ENCODE peak calls at places on chromosome 13, in six cellular contexts. One of them, this sample, is unnamed.

GRCh38 chr13:30697177-30697953 is 38.0 kb upstream of the ALOX5AP start:
- ATAC-seq in activated naive CD8-positive, alpha-beta T cell treated with anti-CD3 and anti-CD28 coated beads, Interleukin-2, amount 50 U/mL, for 24 hours: no peak
- ATAC-seq in heart left ventricle: peak; percentile 50
- ATAC-seq in lower lobe of right lung: peak; percentile 63
- ATAC-seq in activated CD8-positive, alpha-beta T cell treated with anti-CD3 and anti-CD28 coated beads for 36 hours: no peak
- ATAC-seq in left lung: peak; percentile 74
- ATAC-seq in this sample: no peak

GRCh38 chr13:42137856-42138537 is 89.5 kb downstream of the DGKH start:
- ATAC-seq in activated CD8-positive, alpha-beta T cell treated with anti-CD3 and anti-CD28 coated beads for 36 hours: no peak
- ATAC-seq in lower lobe of right lung: no peak
- ATAC-seq in left lung: no peak
- ATAC-seq in heart left ventricle: no peak
- ATAC-seq in activated naive CD8-positive, alpha-beta T cell treated with anti-CD3 and anti-CD28 coated beads, Interleukin-2, amount 50 U/mL, for 24 hours: peak; percentile 44
- ATAC-seq in this sample: peak; percentile 67

GRCh38 chr13:71864094-71864980 is 2.7 kb downstream of the DACH1 start:
- ATAC-seq in activated CD8-positive, alpha-beta T cell treated with anti-CD3 and anti-CD28 coated beads for 36 hours: peak; percentile 53
- ATAC-seq in lower lobe of right lung: peak; percentile 64
- ATAC-seq in heart left ventricle: peak; percentile 77
- ATAC-seq in activated naive CD8-positive, alpha-beta T cell treated with anti-CD3 and anti-CD28 coated beads, Interleukin-2, amount 50 U/mL, for 24 hours: no peak
- ATAC-seq in left lung: peak; percentile 65
- ATAC-seq in this sample: no peak

GRCh38 chr13:112969692-112970338 is 801 bp downstream of the MCF2L start:
- ATAC-seq in lower lobe of right lung: peak; percentile 3
- ATAC-seq in activated CD8-positive, alpha-beta T cell treated with anti-CD3 and anti-CD28 coated beads for 36 hours: no peak
- ATAC-seq in heart left ventricle: no peak
- ATAC-seq in activated naive CD8-positive, alpha-beta T cell treated with anti-CD3 and anti-CD28 coated beads, Interleukin-2, amount 50 U/mL, for 24 hours: no peak
- ATAC-seq in left lung: peak; percentile 5
- ATAC-seq in this sample: no peak

GRCh38 chr13:101258509-101258908 is 157.8 kb downstream of the NALCN start:
- ATAC-seq in lower lobe of right lung: no peak
- ATAC-seq in left lung: no peak
- ATAC-seq in heart left ventricle: no peak
- ATAC-seq in activated naive CD8-positive, alpha-beta T cell treated with anti-CD3 and anti-CD28 coated beads, Interleukin-2, amount 50 U/mL, for 24 hours: peak; percentile 9
- ATAC-seq in activated CD8-positive, alpha-beta T cell treated with anti-CD3 and anti-CD28 coated beads for 36 hours: no peak
- ATAC-seq in this sample: peak; percentile 33

GRCh38 chr13:99008577-99008976 is 30.7 kb upstream of the DOCK9 start:
- ATAC-seq in heart left ventricle: peak; percentile 63
- ATAC-seq in activated CD8-positive, alpha-beta T cell treated with anti-CD3 and anti-CD28 coated beads for 36 hours: no peak
- ATAC-seq in activated naive CD8-positive, alpha-beta T cell treated with anti-CD3 and anti-CD28 coated beads, Interleukin-2, amount 50 U/mL, for 24 hours: no peak
- ATAC-seq in left lung: no peak
- ATAC-seq in lower lobe of right lung: no peak
- ATAC-seq in this sample: no peak

GRCh38 chr13:41541142-41541938 is 84.0 kb downstream of the RGCC start:
- ATAC-seq in lower lobe of right lung: no peak
- ATAC-seq in activated naive CD8-positive, alpha-beta T cell treated with anti-CD3 and anti-CD28 coated beads, Interleukin-2, amount 50 U/mL, for 24 hours: no peak
- ATAC-seq in heart left ventricle: peak; percentile 36
- ATAC-seq in left lung: no peak
- ATAC-seq in activated CD8-positive, alpha-beta T cell treated with anti-CD3 and anti-CD28 coated beads for 36 hours: no peak
- ATAC-seq in this sample: no peak

GRCh38 chr13:19052931-19053330 is 128.7 kb downstream of the TUBA3C start:
- ATAC-seq in lower lobe of right lung: no peak
- ATAC-seq in activated CD8-positive, alpha-beta T cell treated with anti-CD3 and anti-CD28 coated beads for 36 hours: no peak
- ATAC-seq in activated naive CD8-positive, alpha-beta T cell treated with anti-CD3 and anti-CD28 coated beads, Interleukin-2, amount 50 U/mL, for 24 hours: no peak
- ATAC-seq in heart left ventricle: no peak
- ATAC-seq in left lung: no peak
- ATAC-seq in this sample: no peak

This sample was measured in activated T-helper 17 cell treated with anti-CD3 and anti-CD28 coated beads, Interleukin-2, amount 50 U/mL, for 72 hours.